ENCODE peak calls at places on chromosome 3, in ten cellular contexts. One of them, this sample, is unnamed.
A peak's percentile ranks its signal among the peaks of the same experiment; 100 is the strongest.

GRCh38 chr3:145776782-145777408 is 384.1 kb downstream of the PLOD2 start:
- DNase-seq in keratinocyte: peak; percentile 40
- DNase-seq in HCT116: peak; percentile 39
- DNase-seq in hepatocyte: peak; percentile 84
- DNase-seq in GM23248: peak; percentile 69
- DNase-seq in PC-9: peak; percentile 25
- DNase-seq in PC-3: peak; percentile 67
- DNase-seq in astrocyte: peak; percentile 40
- DNase-seq in DND-41: peak; percentile 29
- DNase-seq in MM.1S: peak; percentile 58
- DNase-seq in this sample: peak; percentile 84

GRCh38 chr3:169146866-169147245 is 516.7 kb downstream of the MECOM start:
- DNase-seq in keratinocyte: no peak
- DNase-seq in HCT116: no peak
- DNase-seq in hepatocyte: no peak
- DNase-seq in GM23248: peak; percentile 55
- DNase-seq in PC-9: no peak
- DNase-seq in PC-3: peak; percentile 36
- DNase-seq in astrocyte: no peak
- DNase-seq in DND-41: no peak
- DNase-seq in MM.1S: no peak
- DNase-seq in this sample: no peak

GRCh38 chr3:110814170-110815007 is 257.2 kb upstream of the NECTIN3 start:
- DNase-seq in keratinocyte: no peak
- DNase-seq in HCT116: peak; percentile 93
- DNase-seq in hepatocyte: peak; percentile 23
- DNase-seq in GM23248: peak; percentile 90
- DNase-seq in PC-9: peak; percentile 47
- DNase-seq in PC-3: peak; percentile 92
- DNase-seq in astrocyte: peak; percentile 96
- DNase-seq in DND-41: peak; percentile 62
- DNase-seq in MM.1S: peak; percentile 56
- DNase-seq in this sample: peak; percentile 98

GRCh38 chr3:100899440-100900091 is 93.7 kb downstream of the ABI3BP start:
- DNase-seq in keratinocyte: no peak
- DNase-seq in HCT116: no peak
- DNase-seq in hepatocyte: no peak
- DNase-seq in GM23248: no peak
- DNase-seq in PC-9: no peak
- DNase-seq in PC-3: peak; percentile 89
- DNase-seq in astrocyte: no peak
- DNase-seq in DND-41: no peak
- DNase-seq in MM.1S: peak; percentile 59
- DNase-seq in this sample: no peak

GRCh38 chr3:160343132-160343531 is 55.9 kb downstream of the IFT80 start:
- DNase-seq in keratinocyte: no peak
- DNase-seq in HCT116: no peak
- DNase-seq in hepatocyte: peak; percentile 14
- DNase-seq in GM23248: peak; percentile 69
- DNase-seq in PC-9: no peak
- DNase-seq in PC-3: peak; percentile 42
- DNase-seq in astrocyte: peak; percentile 11
- DNase-seq in DND-41: no peak
- DNase-seq in MM.1S: peak; percentile 40
- DNase-seq in this sample: peak; percentile 25

GRCh38 chr3:25713316-25713967 is 48.7 kb upstream of the TOP2B start:
- DNase-seq in keratinocyte: peak; percentile 46
- DNase-seq in HCT116: no peak
- DNase-seq in hepatocyte: no peak
- DNase-seq in GM23248: peak; percentile 9
- DNase-seq in PC-9: no peak
- DNase-seq in PC-3: no peak
- DNase-seq in astrocyte: no peak
- DNase-seq in DND-41: no peak
- DNase-seq in MM.1S: no peak
- DNase-seq in this sample: no peak

GRCh38 chr3:38528457-38528856 is 32.3 kb downstream of the EXOG start:
- DNase-seq in keratinocyte: no peak
- DNase-seq in HCT116: no peak
- DNase-seq in hepatocyte: no peak
- DNase-seq in GM23248: no peak
- DNase-seq in PC-9: no peak
- DNase-seq in PC-3: peak; percentile 19
- DNase-seq in astrocyte: no peak
- DNase-seq in DND-41: no peak
- DNase-seq in MM.1S: peak; percentile 26
- DNase-seq in this sample: no peak

GRCh38 chr3:184474907-184475306 is 86.7 kb upstream of the EPHB3 start:
- DNase-seq in keratinocyte: no peak
- DNase-seq in HCT116: no peak
- DNase-seq in hepatocyte: no peak
- DNase-seq in GM23248: no peak
- DNase-seq in PC-9: no peak
- DNase-seq in PC-3: no peak
- DNase-seq in astrocyte: no peak
- DNase-seq in DND-41: no peak
- DNase-seq in MM.1S: no peak
- DNase-seq in this sample: no peak

GRCh38 chr3:13199006-13199776 is 126.0 kb upstream of the IQSEC1 start:
- DNase-seq in keratinocyte: no peak
- DNase-seq in HCT116: no peak
- DNase-seq in hepatocyte: no peak
- DNase-seq in GM23248: no peak
- DNase-seq in PC-9: no peak
- DNase-seq in PC-3: no peak
- DNase-seq in astrocyte: no peak
- DNase-seq in DND-41: no peak
- DNase-seq in MM.1S: no peak
- DNase-seq in this sample: no peak

GRCh38 chr3:102182162-102182561 is 252.7 kb upstream of the ZPLD1 start:
- DNase-seq in keratinocyte: no peak
- DNase-seq in HCT116: no peak
- DNase-seq in hepatocyte: peak; percentile 46
- DNase-seq in GM23248: peak; percentile 58
- DNase-seq in PC-9: no peak
- DNase-seq in PC-3: no peak
- DNase-seq in astrocyte: peak; percentile 94
- DNase-seq in DND-41: no peak
- DNase-seq in MM.1S: no peak
- DNase-seq in this sample: peak; percentile 94

GRCh38 chr3:105747056-105747455 is 121.8 kb downstream of the CBLB start:
- DNase-seq in keratinocyte: peak; percentile 1
- DNase-seq in HCT116: no peak
- DNase-seq in hepatocyte: no peak
- DNase-seq in GM23248: peak; percentile 86
- DNase-seq in PC-9: no peak
- DNase-seq in PC-3: peak; percentile 32
- DNase-seq in astrocyte: peak; percentile 81
- DNase-seq in DND-41: no peak
- DNase-seq in MM.1S: no peak
- DNase-seq in this sample: peak; percentile 85

GRCh38 chr3:146969356-146969755 is 364.2 kb upstream of the PLSCR5 start:
- DNase-seq in keratinocyte: no peak
- DNase-seq in HCT116: no peak
- DNase-seq in hepatocyte: no peak
- DNase-seq in GM23248: peak; percentile 66
- DNase-seq in PC-9: no peak
- DNase-seq in PC-3: no peak
- DNase-seq in astrocyte: peak; percentile 70
- DNase-seq in DND-41: no peak
- DNase-seq in MM.1S: no peak
- DNase-seq in this sample: peak; percentile 78

GRCh38 chr3:136547293-136547692 is 204.9 kb downstream of the STAG1 start:
- DNase-seq in keratinocyte: no peak
- DNase-seq in HCT116: no peak
- DNase-seq in hepatocyte: no peak
- DNase-seq in GM23248: no peak
- DNase-seq in PC-9: no peak
- DNase-seq in PC-3: peak; percentile 16
- DNase-seq in astrocyte: peak; percentile 64
- DNase-seq in DND-41: no peak
- DNase-seq in MM.1S: no peak
- DNase-seq in this sample: peak; percentile 72

GRCh38 chr3:190995156-190995555 is 132.7 kb upstream of the GMNC start:
- DNase-seq in keratinocyte: no peak
- DNase-seq in HCT116: no peak
- DNase-seq in hepatocyte: no peak
- DNase-seq in GM23248: no peak
- DNase-seq in PC-9: no peak
- DNase-seq in PC-3: no peak
- DNase-seq in astrocyte: no peak
- DNase-seq in DND-41: no peak
- DNase-seq in MM.1S: no peak
- DNase-seq in this sample: no peak

GRCh38 chr3:123028233-123028828 is 768 bp upstream of the SEMA5B start:
- DNase-seq in keratinocyte: peak; percentile 19
- DNase-seq in HCT116: peak; percentile 43
- DNase-seq in hepatocyte: peak; percentile 75
- DNase-seq in GM23248: peak; percentile 84
- DNase-seq in PC-9: peak; percentile 37
- DNase-seq in PC-3: peak; percentile 80
- DNase-seq in astrocyte: peak; percentile 42
- DNase-seq in DND-41: peak; percentile 21
- DNase-seq in MM.1S: peak; percentile 69
- DNase-seq in this sample: peak; percentile 86

DNA sequence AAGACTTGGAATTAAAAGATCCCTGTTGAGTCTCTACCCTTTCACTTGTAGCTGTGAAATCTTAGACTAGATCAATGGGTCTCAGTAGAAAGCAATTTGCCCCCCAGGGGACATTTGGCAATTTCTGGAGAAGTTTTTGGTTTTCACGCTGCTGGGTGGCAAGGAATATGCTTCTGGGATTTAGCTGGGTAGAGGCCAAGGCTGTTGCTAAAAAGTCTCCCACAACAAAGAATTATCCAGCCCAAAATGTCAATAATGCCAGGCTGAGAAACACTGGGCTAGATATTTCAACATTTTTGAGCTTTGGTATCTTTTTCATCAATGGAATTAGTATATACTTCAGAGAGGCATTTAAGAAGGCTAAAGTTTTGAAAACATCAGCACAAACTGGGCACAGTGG is 8.7 kb downstream of the CAPN7 start:
- DNase-seq in keratinocyte: no peak
- DNase-seq in HCT116: no peak
- DNase-seq in hepatocyte: no peak
- DNase-seq in GM23248: no peak
- DNase-seq in PC-9: no peak
- DNase-seq in PC-3: no peak
- DNase-seq in astrocyte: no peak
- DNase-seq in DND-41: no peak
- DNase-seq in MM.1S: no peak
- DNase-seq in this sample: no peak
- H3K4me1 ChIP-seq in keratinocyte: peaks cover 1% of the 10 kb centered on the region
- H3K4me1 ChIP-seq in HCT116: no peaks in the 10 kb centered on the region
- H3K4me1 ChIP-seq in hepatocyte: no peaks in the 10 kb centered on the region
- H3K4me1 ChIP-seq in GM23248: peaks cover 3% of the 10 kb centered on the region
- H3K4me1 ChIP-seq in PC-9: no peaks in the 10 kb centered on the region
- H3K4me1 ChIP-seq in PC-3: no peaks in the 10 kb centered on the region
- H3K4me1 ChIP-seq in astrocyte: no peaks in the 10 kb centered on the region
- H3K4me1 ChIP-seq in DND-41: peaks cover 8% of the 10 kb centered on the region
- H3K4me1 ChIP-seq in MM.1S: peaks cover 15% of the 10 kb centered on the region
- H3K4me1 ChIP-seq in this sample: no peaks in the 10 kb centered on the region

GRCh38 chr3:83928903-83929302 is 1029.9 kb upstream of the CADM2 start:
- DNase-seq in keratinocyte: no peak
- DNase-seq in HCT116: no peak
- DNase-seq in hepatocyte: no peak
- DNase-seq in GM23248: no peak
- DNase-seq in PC-9: no peak
- DNase-seq in PC-3: no peak
- DNase-seq in astrocyte: no peak
- DNase-seq in DND-41: no peak
- DNase-seq in MM.1S: no peak
- DNase-seq in this sample: peak; percentile 1
- TF ChIP-seq EZH2 in keratinocyte: no peak
- TF ChIP-seq EZH2 in HCT116: no peak
- TF ChIP-seq EZH2 in hepatocyte: no peak
- TF ChIP-seq EZH2 in GM23248: no peak
- TF ChIP-seq EZH2 in PC-9: no peak
- TF ChIP-seq EZH2 in PC-3: no peak
- TF ChIP-seq EZH2 in astrocyte: no peak
- TF ChIP-seq EZH2 in DND-41: no peak
- TF ChIP-seq EZH2 in MM.1S: no peak
- TF ChIP-seq EZH2 in this sample: no peak

DNA sequence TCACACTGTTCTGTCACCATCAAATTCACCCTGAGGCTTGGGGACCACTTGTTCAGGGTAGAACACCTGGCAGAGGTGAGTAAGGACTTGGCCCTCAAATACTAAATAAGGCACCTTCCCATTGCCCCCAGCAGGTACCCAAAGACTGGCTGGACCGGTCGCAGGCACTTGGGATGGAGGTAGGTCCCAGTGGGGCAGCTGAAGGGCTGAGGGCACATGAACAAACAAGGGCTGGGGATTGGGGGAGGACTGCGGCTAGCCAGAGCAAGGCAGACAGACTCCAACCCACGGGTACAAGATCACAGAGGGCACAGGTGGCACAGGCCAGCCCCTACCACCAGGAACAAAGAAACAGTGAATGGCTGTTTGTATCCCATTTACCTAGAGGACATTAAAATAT is 1.9 kb downstream of the MRPS25 start:
- DNase-seq in keratinocyte: no peak
- DNase-seq in HCT116: no peak
- DNase-seq in hepatocyte: no peak
- DNase-seq in GM23248: no peak
- DNase-seq in PC-9: no peak
- DNase-seq in PC-3: no peak
- DNase-seq in astrocyte: no peak
- DNase-seq in DND-41: no peak
- DNase-seq in MM.1S: no peak
- DNase-seq in this sample: no peak
- H3K4me3 ChIP-seq in keratinocyte: peak overlapping the region; percentile 99
- H3K4me3 ChIP-seq in HCT116: peak overlapping the region; percentile 95
- H3K4me3 ChIP-seq in hepatocyte: no peak overlapping the region
- H3K4me3 ChIP-seq in GM23248: peak overlapping the region; percentile 93
- H3K4me3 ChIP-seq in PC-9: peak overlapping the region; percentile 97
- H3K4me3 ChIP-seq in PC-3: peak overlapping the region; percentile 88
- H3K4me3 ChIP-seq in astrocyte: no peak overlapping the region
- H3K4me3 ChIP-seq in DND-41: peak overlapping the region; percentile 100
- H3K4me3 ChIP-seq in MM.1S: peak overlapping the region; percentile 92
- H3K4me3 ChIP-seq in this sample: no peak overlapping the region

DNA sequence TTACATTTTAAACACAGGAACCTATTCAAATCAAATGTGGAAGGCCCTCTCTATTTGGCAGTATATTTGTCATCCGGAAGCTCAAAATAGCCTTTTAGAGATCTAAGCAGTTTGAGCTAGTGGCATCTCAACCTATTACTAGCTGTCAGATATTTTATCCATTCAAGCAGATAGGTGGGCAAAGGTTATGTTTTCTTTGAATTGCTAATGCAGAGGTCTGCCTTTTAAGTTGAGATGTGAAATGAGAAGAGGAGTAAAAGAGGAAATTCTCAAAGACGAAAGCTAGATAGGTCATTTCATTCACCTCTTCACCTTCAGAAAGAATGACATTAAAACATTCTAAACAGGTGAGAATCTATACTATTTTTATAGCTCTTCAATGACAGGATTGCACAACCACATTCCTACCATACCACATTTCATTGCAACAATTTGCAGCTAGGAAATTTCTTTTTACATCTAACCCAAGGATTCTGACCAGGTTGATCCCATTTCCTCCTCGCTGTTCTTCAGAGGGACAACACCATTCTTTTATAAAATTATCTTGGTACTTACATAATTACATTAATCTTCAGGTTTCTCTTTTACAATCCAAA is 46.2 kb upstream of the TIPARP start:
- DNase-seq in keratinocyte: no peak
- DNase-seq in HCT116: no peak
- DNase-seq in hepatocyte: no peak
- DNase-seq in GM23248: peak; percentile 39
- DNase-seq in PC-9: no peak
- DNase-seq in PC-3: peak; percentile 68
- DNase-seq in astrocyte: peak; percentile 37
- DNase-seq in DND-41: no peak
- DNase-seq in MM.1S: no peak
- DNase-seq in this sample: peak; percentile 52
- H3K4me1 ChIP-seq in keratinocyte: peaks cover 49% of the 10 kb centered on the region
- H3K4me1 ChIP-seq in HCT116: peaks cover 50% of the 10 kb centered on the region
- H3K4me1 ChIP-seq in hepatocyte: peaks cover 19% of the 10 kb centered on the region
- H3K4me1 ChIP-seq in GM23248: peaks cover 42% of the 10 kb centered on the region
- H3K4me1 ChIP-seq in PC-9: peaks cover 68% of the 10 kb centered on the region
- H3K4me1 ChIP-seq in PC-3: peaks cover 54% of the 10 kb centered on the region
- H3K4me1 ChIP-seq in astrocyte: peaks cover 20% of the 10 kb centered on the region
- H3K4me1 ChIP-seq in DND-41: no peaks in the 10 kb centered on the region
- H3K4me1 ChIP-seq in MM.1S: peaks cover 10% of the 10 kb centered on the region
- H3K4me1 ChIP-seq in this sample: no peaks in the 10 kb centered on the region